ENCODE peak calls at places on chromosomes 4 and X, in nine cellular contexts. One of them, this sample, is unnamed.

GRCh38 chr4:143559757-143560147 is 46.2 kb downstream of the SMARCA5 start:
- DNase-seq in cardiac muscle cell: peak; percentile 3
- DNase-seq in GM13976: peak; percentile 27
- DNase-seq in neural crest cell: no peak
- DNase-seq in activated T-cell treated with anti-CD3 and anti-CD28 coated beads, Interleukin-2, amount 50 U/mL, for 24 hours: no peak
- DNase-seq in fibroblast of mammary gland: peak; percentile 7
- DNase-seq in iPS DF 19.7: no peak
- DNase-seq in activated naive CD8-positive, alpha-beta T cell treated with anti-CD3 and anti-CD28 coated beads, Interleukin-2, amount 50 U/mL, for 24 hours: peak; percentile 30
- DNase-seq in fibroblast of the aortic adventitia: no peak
- DNase-seq in this sample: no peak

GRCh38 chrX:47707031-47707780 is 48.2 kb upstream of the UXT start:
- DNase-seq in fibroblast of the aortic adventitia: peak; percentile 33
- DNase-seq in activated T-cell treated with anti-CD3 and anti-CD28 coated beads, Interleukin-2, amount 50 U/mL, for 24 hours: no peak
- DNase-seq in iPS DF 19.7: no peak
- DNase-seq in GM13976: no peak
- DNase-seq in fibroblast of mammary gland: peak; percentile 41
- DNase-seq in activated naive CD8-positive, alpha-beta T cell treated with anti-CD3 and anti-CD28 coated beads, Interleukin-2, amount 50 U/mL, for 24 hours: no peak
- DNase-seq in neural crest cell: no peak
- DNase-seq in cardiac muscle cell: peak; percentile 62
- DNase-seq in this sample: no peak

GRCh38 chrX:136781180-136781797 is 557 bp upstream of the ARHGEF6 start:
- DNase-seq in cardiac muscle cell: peak; percentile 26
- DNase-seq in activated T-cell treated with anti-CD3 and anti-CD28 coated beads, Interleukin-2, amount 50 U/mL, for 24 hours: peak; percentile 43
- DNase-seq in fibroblast of the aortic adventitia: peak; percentile 6
- DNase-seq in activated naive CD8-positive, alpha-beta T cell treated with anti-CD3 and anti-CD28 coated beads, Interleukin-2, amount 50 U/mL, for 24 hours: no peak
- DNase-seq in neural crest cell: no peak
- DNase-seq in GM13976: no peak
- DNase-seq in iPS DF 19.7: no peak
- DNase-seq in fibroblast of mammary gland: peak; percentile 22
- DNase-seq in this sample: no peak

GRCh38 chr4:91826186-91826585 is 477.6 kb upstream of the GRID2 start:
- DNase-seq in cardiac muscle cell: peak; percentile 56
- DNase-seq in fibroblast of the aortic adventitia: peak; percentile 4
- DNase-seq in activated T-cell treated with anti-CD3 and anti-CD28 coated beads, Interleukin-2, amount 50 U/mL, for 24 hours: no peak
- DNase-seq in fibroblast of mammary gland: no peak
- DNase-seq in activated naive CD8-positive, alpha-beta T cell treated with anti-CD3 and anti-CD28 coated beads, Interleukin-2, amount 50 U/mL, for 24 hours: no peak
- DNase-seq in iPS DF 19.7: no peak
- DNase-seq in neural crest cell: no peak
- DNase-seq in GM13976: no peak
- DNase-seq in this sample: no peak

GRCh38 chr4:180664766-180665368 is 1578.3 kb upstream of the TENM3 start:
- DNase-seq in activated naive CD8-positive, alpha-beta T cell treated with anti-CD3 and anti-CD28 coated beads, Interleukin-2, amount 50 U/mL, for 24 hours: peak; percentile 58
- DNase-seq in fibroblast of mammary gland: peak; percentile 86
- DNase-seq in iPS DF 19.7: peak; percentile 57
- DNase-seq in GM13976: peak; percentile 46
- DNase-seq in activated T-cell treated with anti-CD3 and anti-CD28 coated beads, Interleukin-2, amount 50 U/mL, for 24 hours: no peak
- DNase-seq in cardiac muscle cell: peak; percentile 91
- DNase-seq in fibroblast of the aortic adventitia: peak; percentile 88
- DNase-seq in neural crest cell: peak; percentile 81
- DNase-seq in this sample: peak; percentile 55

GRCh38 chr4:184534511-184535391 is 60.4 kb upstream of the IRF2 start:
- DNase-seq in activated T-cell treated with anti-CD3 and anti-CD28 coated beads, Interleukin-2, amount 50 U/mL, for 24 hours: no peak
- DNase-seq in GM13976: peak; percentile 78
- DNase-seq in iPS DF 19.7: no peak
- DNase-seq in cardiac muscle cell: peak; percentile 85
- DNase-seq in activated naive CD8-positive, alpha-beta T cell treated with anti-CD3 and anti-CD28 coated beads, Interleukin-2, amount 50 U/mL, for 24 hours: no peak
- DNase-seq in fibroblast of the aortic adventitia: peak; percentile 84
- DNase-seq in neural crest cell: no peak
- DNase-seq in fibroblast of mammary gland: peak; percentile 56
- DNase-seq in this sample: no peak

GRCh38 chr4:158783775-158784174 is 14.9 kb downstream of the FNIP2 start:
- DNase-seq in activated naive CD8-positive, alpha-beta T cell treated with anti-CD3 and anti-CD28 coated beads, Interleukin-2, amount 50 U/mL, for 24 hours: no peak
- DNase-seq in cardiac muscle cell: no peak
- DNase-seq in neural crest cell: no peak
- DNase-seq in activated T-cell treated with anti-CD3 and anti-CD28 coated beads, Interleukin-2, amount 50 U/mL, for 24 hours: no peak
- DNase-seq in fibroblast of the aortic adventitia: no peak
- DNase-seq in GM13976: no peak
- DNase-seq in iPS DF 19.7: no peak
- DNase-seq in fibroblast of mammary gland: peak; percentile 56
- DNase-seq in this sample: no peak

GRCh38 chrX:118066867-118067515 is 49.6 kb downstream of the KLHL13 start:
- DNase-seq in activated naive CD8-positive, alpha-beta T cell treated with anti-CD3 and anti-CD28 coated beads, Interleukin-2, amount 50 U/mL, for 24 hours: no peak
- DNase-seq in cardiac muscle cell: no peak
- DNase-seq in iPS DF 19.7: no peak
- DNase-seq in fibroblast of mammary gland: no peak
- DNase-seq in fibroblast of the aortic adventitia: no peak
- DNase-seq in GM13976: no peak
- DNase-seq in neural crest cell: no peak
- DNase-seq in activated T-cell treated with anti-CD3 and anti-CD28 coated beads, Interleukin-2, amount 50 U/mL, for 24 hours: no peak
- DNase-seq in this sample: peak; percentile 30

This sample was measured in LNCaP clone FGC.